ENCODE peak calls at places on chromosome 11, in eight cellular contexts. S is WTC11, O is psoas muscle, D is cardiac muscle cell, G is neural crest cell, Z is heart left ventricle, T is A549, V is HFF-Myc. C is an unnamed sample.

GRCh38 chr11:77580712-77581337 is 8.9 kb upstream of the AQP11 start:
- DNase-seq in D (peak), S (no peak), O (no peak), V (no peak), Z (no peak), G (no peak), T (no peak), C (no peak)

GRCh38 chr11:23425379-23425778 is 565.1 kb upstream of the CCDC179 start:
- DNase-seq in Z (no peak), G (no peak), S (no peak), O (no peak), T (no peak), V (peak), D (no peak), C (no peak)

GRCh38 chr11:75338516-75339218 is 12.8 kb downstream of the ARRB1 start:
- DNase-seq in V (no peak), G (no peak), D (peak), O (no peak), T (no peak), Z (no peak), S (no peak), C (no peak)

GRCh38 chr11:121338536-121338935 is 46.0 kb downstream of the SC5D start:
- DNase-seq in G (no peak), O (no peak), V (no peak), D (no peak), T (no peak), Z (no peak), S (no peak), C (no peak)

GRCh38 chr11:110886241-110886640 is 174.0 kb upstream of the ARHGAP20 start:
- DNase-seq in S (no peak), G (no peak), D (no peak), V (no peak), T (no peak), O (no peak), Z (no peak), C (no peak)

GRCh38 chr11:4493480-4493818 is 11.0 kb downstream of the OR52K1 start:
- DNase-seq in Z (no peak), T (no peak), O (no peak), G (no peak), D (no peak), V (no peak), S (no peak), C (no peak)

GRCh38 chr11:19419813-19420212 is 179.1 kb upstream of the E2F8 start:
- DNase-seq in T (no peak), Z (no peak), D (no peak), O (no peak), G (no peak), S (no peak), V (no peak), C (no peak)

GRCh38 chr11:19766206-19766605 is 53.6 kb downstream of the NAV2 start:
- DNase-seq in S (no peak), D (no peak), T (no peak), V (no peak), G (no peak), O (no peak), Z (no peak), C (no peak)

GRCh38 chr11:72338741-72339140 is 94.8 kb upstream of the PHOX2A start:
- DNase-seq in S (no peak), O (no peak), V (no peak), T (no peak), Z (no peak), D (no peak), G (no peak), C (no peak)
- TF ChIP-seq CTCF in S (no peak), O (no peak), V (no peak), T (no peak), Z (no peak), D (no peak), G (no peak), C (no peak)

DNA sequence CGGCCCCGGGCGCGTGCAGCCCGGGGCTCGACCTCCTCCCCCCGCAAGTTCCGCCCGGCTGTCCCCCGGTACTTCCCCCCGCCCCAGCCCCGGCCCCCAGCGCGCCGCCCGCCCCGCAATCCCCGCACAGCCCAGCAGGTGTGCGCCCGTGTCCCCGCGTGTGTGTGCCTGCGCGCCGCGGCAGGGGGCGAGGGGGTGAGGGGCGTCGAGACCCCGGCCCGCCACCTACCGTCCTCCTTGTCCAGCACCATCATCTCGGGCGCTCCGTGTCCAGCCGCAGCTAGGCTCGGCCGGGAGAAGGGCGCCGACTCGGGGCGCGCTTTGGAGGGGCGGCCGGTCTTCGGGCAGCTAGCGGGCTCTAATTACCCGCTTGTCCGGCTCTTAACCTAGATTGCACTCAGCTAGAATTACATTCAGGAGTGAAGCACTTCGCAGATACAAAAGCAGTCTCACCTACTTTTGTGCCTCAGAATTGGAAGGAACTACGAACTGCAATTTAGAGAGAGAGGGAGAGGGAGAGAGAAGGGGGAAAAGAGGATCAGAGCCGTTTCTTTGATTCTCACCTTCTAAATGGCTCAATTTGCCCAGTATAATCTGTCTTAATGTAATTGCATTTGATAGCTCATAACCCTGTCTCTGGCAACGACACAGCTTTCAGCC is 439 bp downstream of the LMO1 start:
- DNase-seq in T (no peak), V (no peak), S (peak), Z (no peak), G (no peak), O (no peak), D (no peak), C (peak)
- TF ChIP-seq CTCF in T (no peak), V (no peak), S (no peak), Z (no peak), G (no peak), O (peak), D (no peak), C (no peak)

GRCh38 chr11:33344611-33345010 is 87.4 kb downstream of the HIPK3 start:
- DNase-seq in G (no peak), V (no peak), S (no peak), T (no peak), Z (no peak), O (no peak), D (peak), C (no peak)
- TF ChIP-seq CTCF in G (no peak), V (no peak), S (no peak), T (no peak), Z (no peak), O (peak), D (peak), C (no peak)

GRCh38 chr11:66867425-66868040 is 10.7 kb downstream of the LRFN4 start:
- DNase-seq in O (no peak), D (no peak), G (no peak), Z (no peak), S (no peak), T (no peak), V (no peak), C (no peak)
- TF ChIP-seq CTCF in O (no peak), D (no peak), G (no peak), Z (no peak), S (no peak), T (no peak), V (no peak), C (no peak)

DNA sequence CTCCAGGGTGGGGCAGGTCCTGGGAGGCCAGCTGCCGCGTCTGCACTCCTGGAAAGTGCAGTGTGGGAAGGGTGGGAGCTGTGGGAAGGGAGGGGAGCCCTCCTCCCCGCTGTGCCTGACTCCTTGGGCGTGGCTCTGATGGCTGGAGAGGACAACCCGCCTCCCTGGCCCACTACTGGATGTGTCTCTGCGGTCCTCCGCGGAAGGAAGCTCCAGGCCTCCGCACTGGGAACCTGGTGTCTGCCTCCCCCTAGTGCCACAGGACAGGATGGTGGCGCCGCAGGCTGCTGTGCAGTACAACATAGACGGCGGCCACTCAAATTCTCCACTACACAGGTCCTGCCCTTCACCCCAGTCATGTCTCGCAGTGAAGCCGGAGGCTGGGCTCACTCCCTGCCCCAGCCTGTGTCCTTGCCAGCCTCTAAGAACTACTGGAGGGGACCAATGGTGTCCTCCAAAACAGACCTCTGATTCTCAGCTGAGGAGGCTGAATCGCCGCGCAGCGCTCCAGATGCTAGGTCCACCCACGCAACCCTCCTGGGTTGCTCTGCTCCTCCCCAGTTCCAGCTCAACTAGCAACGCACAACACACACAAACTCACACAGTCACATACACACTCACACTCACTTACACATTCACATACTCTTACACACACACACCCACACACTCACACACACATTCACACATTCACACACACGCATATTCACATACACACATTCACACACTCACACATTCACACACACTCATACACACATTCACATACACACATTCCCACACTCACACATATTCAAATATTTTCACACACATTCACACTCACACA is 12.4 kb upstream of the DSCAML1 start:
- DNase-seq in G (peak), V (no peak), D (peak), T (peak), O (peak), S (peak), Z (peak), C (peak)
- TF ChIP-seq CTCF in G (peak), V (peak), D (peak), T (peak), O (peak), S (no peak), Z (peak), C (no peak)

GRCh38 chr11:55701429-55701828 is 39.4 kb downstream of the OR4C6 start:
- DNase-seq in O (no peak), V (no peak), D (no peak), G (no peak), Z (no peak), S (no peak), T (no peak), C (no peak)

DNA sequence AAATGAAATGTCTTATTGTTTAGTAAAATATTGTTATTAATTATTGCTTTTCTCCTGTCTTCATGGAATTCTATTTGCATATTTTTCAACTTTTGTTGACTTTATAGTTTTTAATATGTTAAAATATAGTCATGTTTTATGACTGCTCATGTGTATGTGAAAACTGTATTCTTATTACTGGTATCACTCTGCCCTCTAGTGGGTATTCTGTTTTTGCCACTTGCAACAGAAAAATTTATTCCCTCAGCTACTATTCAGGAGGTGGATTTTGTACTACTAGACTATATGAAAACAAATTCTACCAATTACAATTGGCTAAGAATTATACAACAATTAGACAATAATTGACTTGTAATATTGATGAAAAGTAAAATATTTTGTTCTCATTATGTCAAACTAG is 45.0 kb downstream of the OR4C6 start:
- DNase-seq in V (peak), S (no peak), T (peak), D (peak), O (no peak), G (no peak), Z (no peak), C (no peak)
- TF ChIP-seq CTCF in V (peak), S (peak), T (peak), D (peak), O (peak), G (peak), Z (peak), C (peak)

GRCh38 chr11:116730241-116730561 is 42.6 kb downstream of the BUD13 start:
- DNase-seq in V (no peak), G (no peak), T (no peak), O (no peak), Z (no peak), S (no peak), D (no peak), C (no peak)

GRCh38 chr11:116731097-116731761 is 41.6 kb downstream of the BUD13 start:
- DNase-seq in Z (no peak), T (no peak), V (no peak), G (peak), S (peak), O (peak), D (peak), C (peak)

GRCh38 chr11:116731821-116732739 is 40.7 kb downstream of the BUD13 start:
- DNase-seq in D (no peak), T (no peak), V (no peak), G (no peak), O (no peak), S (peak), Z (no peak), C (no peak)

GRCh38 chr11:116729501-116730240 is 43.1 kb downstream of the BUD13 start:
- DNase-seq in V (no peak), G (no peak), D (no peak), Z (no peak), S (no peak), O (no peak), T (no peak), C (no peak)

DNA sequence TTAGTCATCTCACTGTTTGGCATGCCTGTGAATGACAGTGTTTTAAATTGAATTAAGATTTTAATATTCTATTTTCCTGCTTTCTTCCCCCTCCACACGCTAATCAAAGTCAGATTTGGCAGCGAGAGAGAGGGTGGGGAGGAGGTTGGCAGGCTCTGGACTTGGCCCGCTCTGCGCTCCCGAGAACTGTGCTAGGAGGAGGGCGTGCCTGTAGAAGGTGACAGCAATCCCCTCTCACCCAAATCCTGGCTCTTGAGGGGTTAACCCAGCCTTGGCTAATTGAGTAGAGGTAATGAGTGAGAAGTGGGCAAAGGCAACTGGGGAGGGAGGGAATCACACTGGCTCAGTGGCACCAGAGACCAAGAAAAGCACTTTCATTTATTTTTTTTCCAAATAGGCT is 42.2 kb downstream of the BUD13 start:
- DNase-seq in S (no peak), G (no peak), V (no peak), T (no peak), D (peak), Z (no peak), O (no peak), C (no peak)
- TF ChIP-seq CTCF in S (no peak), G (no peak), V (no peak), T (no peak), D (no peak), Z (no peak), O (no peak), C (no peak)

GRCh38 chr11:61669417-61669816 is 10.8 kb upstream of the DAGLA start:
- DNase-seq in O (peak), Z (no peak), S (no peak), D (no peak), G (no peak), V (no peak), T (no peak), C (no peak)

GRCh38 chr11:61670626-61671025 is 9.6 kb upstream of the DAGLA start:
- DNase-seq in V (no peak), S (no peak), Z (no peak), O (no peak), D (no peak), T (no peak), G (no peak), C (no peak)

GRCh38 chr11:61667684-61668320 is 12.4 kb upstream of the DAGLA start:
- DNase-seq in D (no peak), S (no peak), G (no peak), T (no peak), Z (no peak), V (no peak), O (peak), C (no peak)

GRCh38 chr11:61675826-61676225 is 4.4 kb upstream of the DAGLA start:
- DNase-seq in S (no peak), Z (no peak), D (no peak), O (peak), T (no peak), V (no peak), G (no peak), C (no peak)

GRCh38 chr11:61671527-61671926 is 8.7 kb upstream of the DAGLA start:
- DNase-seq in T (peak), S (peak), O (peak), G (no peak), D (no peak), V (no peak), Z (no peak), C (peak)
- TF ChIP-seq CTCF in T (peak), S (no peak), O (no peak), G (peak), D (peak), V (peak), Z (no peak), C (peak)